ENCODE peak calls at places on chromosomes 5 and 9, in nine cellular contexts. O, G, M, I, C, X, E, H and Y are unnamed samples.

GRCh38 chr9:131873891-131874440 is 134.1 kb upstream of the RAPGEF1 start:
- DNase-seq in O (no peak), G (no peak), M (no peak), I (no peak), C (no peak), X (no peak), E (no peak), H (no peak), Y (no peak)

GRCh38 chr5:10695055-10695649 is 65.9 kb downstream of the DAP start:
- DNase-seq in O (peak), G (peak), M (peak), I (peak), C (peak), X (peak), E (peak), H (peak), Y (peak)

GRCh38 chr9:92359380-92360007 is 33.7 kb downstream of the CENPP start:
- DNase-seq in O (peak), G (no peak), M (no peak), I (no peak), C (no peak), X (no peak), E (no peak), H (no peak), Y (no peak)

GRCh38 chr9:101702257-101702656 is 36.2 kb downstream of the GRIN3A start:
- DNase-seq in O (no peak), G (no peak), M (no peak), I (no peak), C (no peak), X (no peak), E (no peak), H (no peak), Y (no peak)

GRCh38 chr5:174794941-174795672 is 70.7 kb downstream of the MSX2 start:
- DNase-seq in O (no peak), G (no peak), M (peak), I (no peak), C (peak), X (no peak), E (no peak), H (no peak), Y (no peak)

GRCh38 chr5:51488803-51489642 is 105.8 kb downstream of the ISL1 start:
- DNase-seq in O (peak), G (no peak), M (no peak), I (no peak), C (no peak), X (no peak), E (no peak), H (no peak), Y (no peak)

GRCh38 chr5:16492398-16493175 is 27.0 kb upstream of the ZNF622 start:
- DNase-seq in O (no peak), G (peak), M (peak), I (peak), C (peak), X (no peak), E (no peak), H (no peak), Y (no peak)

GRCh38 chr5:147479949-147480348 is 29.9 kb downstream of the DPYSL3 start:
- DNase-seq in O (no peak), G (peak), M (no peak), I (no peak), C (no peak), X (no peak), E (no peak), H (no peak), Y (no peak)

GRCh38 chr5:179827684-179828083 is 7.0 kb downstream of the SQSTM1 start:
- DNase-seq in O (peak), G (no peak), M (peak), I (no peak), C (no peak), X (peak), E (no peak), H (no peak), Y (no peak)

GRCh38 chr5:171409164-171410136 is 10.0 kb upstream of the FGF18 start:
- DNase-seq in O (no peak), G (no peak), M (no peak), I (no peak), C (no peak), X (no peak), E (no peak), H (no peak), Y (no peak)

GRCh38 chr9:114721491-114722362 is 39.7 kb upstream of the TEX48 start:
- DNase-seq in O (no peak), G (peak), M (no peak), I (peak), C (no peak), X (no peak), E (no peak), H (no peak), Y (no peak)

GRCh38 chr5:121968910-121969607 is 7.3 kb downstream of the SRFBP1 start:
- DNase-seq in O (no peak), G (peak), M (peak), I (no peak), C (no peak), X (no peak), E (no peak), H (no peak), Y (no peak)

GRCh38 chr9:91485006-91485405 is 61.4 kb upstream of the NFIL3 start:
- DNase-seq in O (no peak), G (peak), M (no peak), I (no peak), C (no peak), X (no peak), E (no peak), H (no peak), Y (no peak)

GRCh38 chr9:74556685-74557084 is 59.5 kb downstream of the RORB start:
- DNase-seq in O (no peak), G (no peak), M (no peak), I (no peak), C (peak), X (no peak), E (no peak), H (no peak), Y (no peak)

GRCh38 chr9:131017067-131017466 is 8.1 kb downstream of the LAMC3 start:
- DNase-seq in O (no peak), G (peak), M (no peak), I (no peak), C (peak), X (no peak), E (no peak), H (no peak), Y (no peak)

GRCh38 chr9:97830884-97831829 is 21.9 kb upstream of the FOXE1 start:
- DNase-seq in O (no peak), G (no peak), M (no peak), I (no peak), C (no peak), X (no peak), E (no peak), H (no peak), Y (no peak)

GRCh38 chr9:124174385-124174784 is 83.4 kb upstream of the NEK6 start:
- DNase-seq in O (no peak), G (no peak), M (no peak), I (no peak), C (no peak), X (no peak), E (no peak), H (no peak), Y (no peak)

GRCh38 chr5:89480406-89481007 is 597.5 kb upstream of the MEF2C start:
- DNase-seq in O (no peak), G (no peak), M (no peak), I (no peak), C (no peak), X (no peak), E (no peak), H (no peak), Y (no peak)

GRCh38 chr9:104858271-104858670 is 69.7 kb downstream of the ABCA1 start:
- DNase-seq in O (no peak), G (peak), M (peak), I (no peak), C (no peak), X (no peak), E (no peak), H (no peak), Y (no peak)

GRCh38 chr5:170451764-170452365 is 52.0 kb upstream of the KCNIP1 start:
- DNase-seq in O (no peak), G (peak), M (peak), I (no peak), C (no peak), X (no peak), E (no peak), H (no peak), Y (no peak)